ENCODE peak calls at places on chromosomes 7 and 10, in five cellular contexts. M is H1, X is SK-N-SH, C is GM12891, N is K562. V is an unnamed sample.

GRCh38 chr10:27637601-27638000 is 108.0 kb downstream of the MKX start:
- DNase-seq in X (no peak), M (no peak), N (no peak), C (no peak), V (no peak)

GRCh38 chr10:59289809-59290208 is 72.5 kb downstream of the FAM13C start:
- DNase-seq in C (no peak), X (no peak), M (no peak), N (no peak), V (no peak)

GRCh38 chr7:129989466-129989865 is 36.7 kb upstream of the UBE2H start:
- DNase-seq in N (no peak), M (no peak), C (no peak), X (peak; percentile 38), V (no peak)

GRCh38 chr10:73785721-73786511 is 510 bp downstream of the ZSWIM8 start:
- DNase-seq in M (no peak), N (peak; percentile 59), C (no peak), X (peak; percentile 59), V (no peak)

GRCh38 chr7:132650498-132650897 is 74.2 kb upstream of the PLXNA4 start:
- DNase-seq in N (no peak), M (no peak), C (no peak), X (no peak), V (no peak)

GRCh38 chr7:22287412-22287811 is 69.5 kb downstream of the RAPGEF5 start:
- DNase-seq in X (no peak), N (no peak), C (no peak), M (no peak), V (no peak)

GRCh38 chr10:22219308-22219707 is 1.5 kb upstream of the EBLN1 start:
- DNase-seq in C (no peak), N (peak; percentile 50), X (no peak), M (no peak), V (no peak)

GRCh38 chr10:129741280-129741977 is 222.6 kb downstream of the EBF3 start:
- DNase-seq in M (no peak), N (no peak), X (no peak), C (no peak), V (no peak)

GRCh38 chr10:98257198-98257597 is 10.8 kb downstream of the LOXL4 start:
- DNase-seq in C (no peak), N (no peak), X (no peak), M (no peak), V (no peak)

GRCh38 chr7:92831716-92832622 is 4.4 kb downstream of the CDK6 start:
- DNase-seq in N (no peak), C (no peak), M (no peak), X (peak; percentile 22), V (no peak)

GRCh38 chr10:74677951-74678350 is 148.4 kb upstream of the KAT6B start:
- DNase-seq in N (no peak), M (no peak), X (no peak), C (no peak), V (peak; percentile 10)

GRCh38 chr10:31896972-31897384 is 31.7 kb downstream of the ARHGAP12 start:
- DNase-seq in X (no peak), C (no peak), M (no peak), N (no peak), V (no peak)

GRCh38 chr7:389911-390601 is 100.1 kb downstream of the FOXL3 start:
- DNase-seq in N (peak; percentile 5), X (no peak), C (no peak), M (no peak), V (no peak)

GRCh38 chr7:123770378-123770777 is 21.6 kb upstream of the WASL start:
- DNase-seq in M (no peak), X (no peak), N (no peak), C (peak; percentile 4), V (no peak)

GRCh38 chr7:13651167-13651566 is 338.3 kb downstream of the ETV1 start:
- DNase-seq in X (no peak), N (no peak), C (no peak), M (no peak), V (no peak)

GRCh38 chr10:63068246-63068645 is 64.9 kb upstream of the NRBF2 start:
- DNase-seq in M (no peak), C (no peak), N (no peak), X (no peak), V (no peak)

GRCh38 chr10:129058664-129059155 is 408.3 kb upstream of the MGMT start:
- DNase-seq in C (no peak), N (no peak), X (no peak), M (no peak), V (no peak)

GRCh38 chr7:57423768-57424167 is 26.2 kb upstream of the ZNF716 start:
- DNase-seq in C (no peak), X (no peak), M (no peak), N (no peak), V (no peak)

GRCh38 chr7:87548123-87548919 is 52.4 kb downstream of the ABCB1 start:
- DNase-seq in M (no peak), C (no peak), N (no peak), X (no peak), V (no peak)
- TF ChIP-seq TAF1 in M (no peak), C (no peak), N (no peak), X (no peak), V (no peak)

GRCh38 chr10:58048936-58049335 is 218.8 kb downstream of the IPMK start:
- DNase-seq in M (no peak), C (no peak), N (no peak), X (no peak), V (no peak)
- TF ChIP-seq TAF1 in M (no peak), C (no peak), N (no peak), X (no peak), V (no peak)

DNA sequence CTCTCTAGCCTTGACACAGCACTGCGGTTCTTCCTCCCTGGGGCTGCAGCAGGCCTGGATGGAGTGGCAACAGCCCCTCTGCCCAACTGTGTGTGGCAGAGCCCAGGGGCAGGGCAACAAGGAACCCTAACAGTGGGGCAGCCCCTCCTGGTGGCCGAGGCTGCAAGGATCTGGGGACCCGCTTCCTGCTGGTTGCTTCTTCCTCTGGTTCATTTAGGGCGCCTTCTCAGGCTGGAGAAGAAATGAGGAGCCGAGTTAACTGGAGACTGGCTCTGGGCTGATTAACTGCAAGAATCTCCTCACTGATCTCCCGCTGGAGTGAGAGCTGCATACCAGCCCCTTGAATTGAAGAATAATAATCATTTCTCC is 80.1 kb upstream of the EMX2 start:
- DNase-seq in X (no peak), N (no peak), C (no peak), M (no peak), V (no peak)
- TF ChIP-seq TAF1 in X (no peak), N (no peak), C (no peak), M (no peak), V (no peak)

DNA sequence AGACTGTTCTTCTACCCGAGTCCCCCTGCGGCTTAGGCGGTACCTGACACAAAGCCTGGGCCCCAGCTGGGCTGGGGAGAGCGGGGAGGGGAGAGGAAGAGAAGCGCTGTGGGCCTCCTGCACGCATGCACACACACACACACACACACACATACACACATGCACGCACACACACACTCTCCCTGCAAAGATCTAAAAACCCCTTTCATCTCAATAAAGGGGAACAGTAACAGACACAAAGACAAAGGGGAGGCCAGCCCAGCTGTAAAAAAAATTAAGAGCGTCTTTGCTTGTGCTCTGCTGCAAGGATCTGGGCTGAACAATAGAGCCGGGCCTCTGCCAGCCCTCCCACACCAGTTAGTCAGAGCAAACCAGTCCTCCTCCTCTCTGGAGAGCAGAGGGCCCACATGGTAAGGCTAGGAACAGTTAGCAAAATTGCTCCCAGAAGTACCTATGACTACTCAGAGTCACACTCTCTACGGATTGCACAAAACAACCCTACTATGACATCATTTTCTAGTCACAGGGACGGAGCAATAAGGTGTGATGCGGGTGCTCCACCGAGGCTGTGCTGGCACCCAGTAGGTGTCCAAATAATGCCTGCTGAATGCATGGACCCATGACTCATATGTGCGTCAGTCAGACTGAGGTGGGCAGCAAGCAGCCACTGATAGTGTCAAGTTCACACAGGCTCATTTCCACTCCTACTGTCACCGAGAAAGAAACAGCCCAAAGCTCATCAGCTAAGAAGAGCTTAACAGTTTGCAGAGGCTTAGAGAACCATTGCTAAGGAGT is 9.2 kb downstream of the ITPRIP start:
- DNase-seq in X (no peak), M (no peak), N (peak; percentile 26), C (no peak), V (no peak)
- TF ChIP-seq TAF1 in X (no peak), M (peak; percentile 9), N (no peak), C (no peak), V (no peak)